ENCODE peak calls at places on chromosome 19, in seven cellular contexts. R is SHP77 treated with DMSO at 0.1 percent for 48 hours; C is ACHN; E is NCI-H2081; L is activated CD4-positive, alpha-beta T cell treated with anti-CD3 and anti-CD28 coated beads, Interleukin-2, amount 50 U/mL, for 24 hours; J is hippocampal formation; W is amniotic epithelial cell. O is an unnamed sample.

GRCh38 chr19:5349041-5349440 is 8.4 kb upstream of the PTPRS start:
- DNase-seq in J (no peak), W (no peak), L (no peak), E (no peak), R (no peak), C (no peak), O (no peak)

GRCh38 chr19:56333506-56333905 is 18.9 kb upstream of the ZSCAN5A start:
- DNase-seq in L (no peak), R (peak), E (peak), J (no peak), W (peak), C (peak), O (peak)

GRCh38 chr19:45653634-45654033 is 14.4 kb upstream of the GIPR start:
- DNase-seq in J (no peak), C (no peak), R (no peak), E (no peak), W (peak), L (no peak), O (no peak)

GRCh38 chr19:56595548-56595899 is 422 bp downstream of the ZNF71 start:
- DNase-seq in L (no peak), R (no peak), W (peak), J (no peak), E (no peak), C (no peak), O (peak)

GRCh38 chr19:45152504-45153338 is 8.1 kb downstream of the NKPD1 start:
- DNase-seq in E (no peak), J (no peak), W (peak), C (no peak), L (no peak), R (no peak), O (peak)

GRCh38 chr19:6801397-6802086 is 29.0 kb downstream of the VAV1 start:
- DNase-seq in L (peak), E (peak), W (no peak), R (no peak), J (peak), C (peak), O (peak)

GRCh38 chr19:4606921-4607678 is 32.2 kb upstream of the TNFAIP8L1 start:
- DNase-seq in E (peak), R (peak), W (no peak), C (no peak), L (no peak), J (no peak), O (no peak)

GRCh38 chr19:49593233-49594113 is 2.5 kb downstream of the PRR12 start:
- DNase-seq in E (peak), J (peak), L (peak), R (peak), C (peak), W (peak), O (peak)

GRCh38 chr19:38658462-38659306 is 11.2 kb downstream of the ACTN4 start:
- DNase-seq in J (no peak), C (peak), L (no peak), R (peak), E (peak), W (peak), O (peak)

GRCh38 chr19:22600690-22601648 is 33.2 kb upstream of the ZNF492 start:
- DNase-seq in R (no peak), L (no peak), C (no peak), E (no peak), J (no peak), W (no peak), O (no peak)

GRCh38 chr19:15463865-15464371 is 426 bp downstream of the RASAL3 start:
- DNase-seq in L (peak), E (no peak), R (no peak), W (no peak), J (peak), C (no peak), O (no peak)

GRCh38 chr19:29381353-29382203 is 144.2 kb upstream of the VSTM2B start:
- DNase-seq in E (no peak), W (no peak), R (no peak), L (no peak), C (no peak), J (no peak), O (no peak)

GRCh38 chr19:12126707-12127106 is 13.4 kb downstream of the ZNF20 start:
- DNase-seq in J (no peak), W (no peak), E (no peak), L (no peak), C (no peak), R (no peak), O (no peak)

GRCh38 chr19:37930416-37930815 is 23.4 kb downstream of the SIPA1L3 start:
- DNase-seq in L (no peak), E (no peak), C (peak), R (no peak), J (no peak), W (peak), O (peak)

GRCh38 chr19:39110263-39110967 is 15.2 kb upstream of the PAK4 start:
- DNase-seq in C (peak), J (peak), L (peak), E (peak), W (no peak), R (peak), O (no peak)

GRCh38 chr19:15538774-15539173 is 30.4 kb downstream of the CYP4F22 start:
- DNase-seq in W (peak), C (no peak), J (no peak), R (no peak), L (no peak), E (no peak), O (no peak)

GRCh38 chr19:3068071-3068470 is 5.8 kb upstream of the TLE5 start:
- DNase-seq in W (peak), L (no peak), E (peak), R (peak), C (no peak), J (no peak), O (no peak)

O was measured in astrocyte.